ENCODE peak calls at places on chromosome 11, in five cellular contexts. One of them, this sample, is unnamed.

GRCh38 chr11:44904261-44905080 is 46.2 kb downstream of the TP53I11 start:
- DNase-seq in activated T-cell treated with anti-CD3 and anti-CD28 coated beads, Interleukin-2, amount 50 U/mL, for 72 hours: no peak
- DNase-seq in Ammon's horn: no peak
- DNase-seq in activated CD4-positive, alpha-beta T cell treated with anti-CD3 and anti-CD28 coated beads, Interleukin-2, amount 10 ng/mL, durations not matched to agents 7 days and 5 days: no peak
- DNase-seq in DMS79 treated with DMSO at 0.1 percent for 48 hours: no peak
- DNase-seq in this sample: no peak

GRCh38 chr11:108117746-108118371 is 3.5 kb upstream of the ACAT1 start:
- DNase-seq in activated T-cell treated with anti-CD3 and anti-CD28 coated beads, Interleukin-2, amount 50 U/mL, for 72 hours: no peak
- DNase-seq in Ammon's horn: peak; percentile 56
- DNase-seq in activated CD4-positive, alpha-beta T cell treated with anti-CD3 and anti-CD28 coated beads, Interleukin-2, amount 10 ng/mL, durations not matched to agents 7 days and 5 days: no peak
- DNase-seq in DMS79 treated with DMSO at 0.1 percent for 48 hours: peak; percentile 76
- DNase-seq in this sample: no peak

GRCh38 chr11:12997168-12997567 is 11.9 kb upstream of the RASSF10 start:
- DNase-seq in activated T-cell treated with anti-CD3 and anti-CD28 coated beads, Interleukin-2, amount 50 U/mL, for 72 hours: no peak
- DNase-seq in Ammon's horn: no peak
- DNase-seq in activated CD4-positive, alpha-beta T cell treated with anti-CD3 and anti-CD28 coated beads, Interleukin-2, amount 10 ng/mL, durations not matched to agents 7 days and 5 days: no peak
- DNase-seq in DMS79 treated with DMSO at 0.1 percent for 48 hours: no peak
- DNase-seq in this sample: no peak

GRCh38 chr11:19597876-19598275 is 114.8 kb upstream of the NAV2 start:
- DNase-seq in activated T-cell treated with anti-CD3 and anti-CD28 coated beads, Interleukin-2, amount 50 U/mL, for 72 hours: no peak
- DNase-seq in Ammon's horn: no peak
- DNase-seq in activated CD4-positive, alpha-beta T cell treated with anti-CD3 and anti-CD28 coated beads, Interleukin-2, amount 10 ng/mL, durations not matched to agents 7 days and 5 days: no peak
- DNase-seq in DMS79 treated with DMSO at 0.1 percent for 48 hours: no peak
- DNase-seq in this sample: no peak

GRCh38 chr11:19615503-19615902 is 97.1 kb upstream of the NAV2 start:
- DNase-seq in activated T-cell treated with anti-CD3 and anti-CD28 coated beads, Interleukin-2, amount 50 U/mL, for 72 hours: no peak
- DNase-seq in Ammon's horn: no peak
- DNase-seq in activated CD4-positive, alpha-beta T cell treated with anti-CD3 and anti-CD28 coated beads, Interleukin-2, amount 10 ng/mL, durations not matched to agents 7 days and 5 days: no peak
- DNase-seq in DMS79 treated with DMSO at 0.1 percent for 48 hours: no peak
- DNase-seq in this sample: no peak

GRCh38 chr11:111064118-111064517 is 181.4 kb upstream of the POU2AF2 start:
- DNase-seq in activated T-cell treated with anti-CD3 and anti-CD28 coated beads, Interleukin-2, amount 50 U/mL, for 72 hours: no peak
- DNase-seq in Ammon's horn: peak; percentile 62
- DNase-seq in activated CD4-positive, alpha-beta T cell treated with anti-CD3 and anti-CD28 coated beads, Interleukin-2, amount 10 ng/mL, durations not matched to agents 7 days and 5 days: no peak
- DNase-seq in DMS79 treated with DMSO at 0.1 percent for 48 hours: no peak
- DNase-seq in this sample: no peak

GRCh38 chr11:124760205-124760652 is 1.9 kb downstream of the ESAM start:
- DNase-seq in activated T-cell treated with anti-CD3 and anti-CD28 coated beads, Interleukin-2, amount 50 U/mL, for 72 hours: no peak
- DNase-seq in Ammon's horn: no peak
- DNase-seq in activated CD4-positive, alpha-beta T cell treated with anti-CD3 and anti-CD28 coated beads, Interleukin-2, amount 10 ng/mL, durations not matched to agents 7 days and 5 days: no peak
- DNase-seq in DMS79 treated with DMSO at 0.1 percent for 48 hours: no peak
- DNase-seq in this sample: no peak

GRCh38 chr11:48052183-48053040 is 72.1 kb downstream of the PTPRJ start:
- DNase-seq in activated T-cell treated with anti-CD3 and anti-CD28 coated beads, Interleukin-2, amount 50 U/mL, for 72 hours: no peak
- DNase-seq in Ammon's horn: no peak
- DNase-seq in activated CD4-positive, alpha-beta T cell treated with anti-CD3 and anti-CD28 coated beads, Interleukin-2, amount 10 ng/mL, durations not matched to agents 7 days and 5 days: no peak
- DNase-seq in DMS79 treated with DMSO at 0.1 percent for 48 hours: peak; percentile 13
- DNase-seq in this sample: peak; percentile 53

GRCh38 chr11:76672431-76673163 is 2.0 kb upstream of the LRRC32 start:
- DNase-seq in activated T-cell treated with anti-CD3 and anti-CD28 coated beads, Interleukin-2, amount 50 U/mL, for 72 hours: peak; percentile 64
- DNase-seq in Ammon's horn: no peak
- DNase-seq in activated CD4-positive, alpha-beta T cell treated with anti-CD3 and anti-CD28 coated beads, Interleukin-2, amount 10 ng/mL, durations not matched to agents 7 days and 5 days: no peak
- DNase-seq in DMS79 treated with DMSO at 0.1 percent for 48 hours: no peak
- DNase-seq in this sample: no peak

GRCh38 chr11:75376175-75376574 is 23.1 kb upstream of the RPS3 start:
- DNase-seq in activated T-cell treated with anti-CD3 and anti-CD28 coated beads, Interleukin-2, amount 50 U/mL, for 72 hours: no peak
- DNase-seq in Ammon's horn: no peak
- DNase-seq in activated CD4-positive, alpha-beta T cell treated with anti-CD3 and anti-CD28 coated beads, Interleukin-2, amount 10 ng/mL, durations not matched to agents 7 days and 5 days: no peak
- DNase-seq in DMS79 treated with DMSO at 0.1 percent for 48 hours: no peak
- DNase-seq in this sample: peak; percentile 62

GRCh38 chr11:78957481-78958245 is 383.0 kb upstream of the NARS2 start:
- DNase-seq in activated T-cell treated with anti-CD3 and anti-CD28 coated beads, Interleukin-2, amount 50 U/mL, for 72 hours: no peak
- DNase-seq in Ammon's horn: no peak
- DNase-seq in activated CD4-positive, alpha-beta T cell treated with anti-CD3 and anti-CD28 coated beads, Interleukin-2, amount 10 ng/mL, durations not matched to agents 7 days and 5 days: no peak
- DNase-seq in DMS79 treated with DMSO at 0.1 percent for 48 hours: no peak
- DNase-seq in this sample: no peak

GRCh38 chr11:69572861-69573260 is 68.1 kb upstream of the CCND1 start:
- DNase-seq in activated T-cell treated with anti-CD3 and anti-CD28 coated beads, Interleukin-2, amount 50 U/mL, for 72 hours: no peak
- DNase-seq in Ammon's horn: no peak
- DNase-seq in activated CD4-positive, alpha-beta T cell treated with anti-CD3 and anti-CD28 coated beads, Interleukin-2, amount 10 ng/mL, durations not matched to agents 7 days and 5 days: no peak
- DNase-seq in DMS79 treated with DMSO at 0.1 percent for 48 hours: no peak
- DNase-seq in this sample: no peak

GRCh38 chr11:38900156-38900679 is 2302.2 kb upstream of the RAG2 start:
- DNase-seq in activated T-cell treated with anti-CD3 and anti-CD28 coated beads, Interleukin-2, amount 50 U/mL, for 72 hours: no peak
- DNase-seq in Ammon's horn: no peak
- DNase-seq in activated CD4-positive, alpha-beta T cell treated with anti-CD3 and anti-CD28 coated beads, Interleukin-2, amount 10 ng/mL, durations not matched to agents 7 days and 5 days: no peak
- DNase-seq in DMS79 treated with DMSO at 0.1 percent for 48 hours: no peak
- DNase-seq in this sample: no peak

GRCh38 chr11:21048626-21049025 is 379.2 kb downstream of the NELL1 start:
- DNase-seq in activated T-cell treated with anti-CD3 and anti-CD28 coated beads, Interleukin-2, amount 50 U/mL, for 72 hours: no peak
- DNase-seq in Ammon's horn: no peak
- DNase-seq in activated CD4-positive, alpha-beta T cell treated with anti-CD3 and anti-CD28 coated beads, Interleukin-2, amount 10 ng/mL, durations not matched to agents 7 days and 5 days: no peak
- DNase-seq in DMS79 treated with DMSO at 0.1 percent for 48 hours: no peak
- DNase-seq in this sample: no peak

This sample was measured in posterior vena cava.